ENCODE peak calls at places on chromosome 1, in nine cellular contexts. S is HCT116; C is upper lobe of left lung; L is CD4-positive, alpha-beta memory T cell; Q is H9; H is aorta; W is effector memory CD4-positive, alpha-beta T cell; O is right atrium auricular region; B is left ventricle myocardium inferior. K is an unnamed sample.

GRCh38 chr1:214277704-214278635 is 3.0 kb upstream of the SMYD2 start:
- DNase-seq in S (no peak), C (no peak), L (no peak), Q (no peak), H (no peak), W (no peak), O (no peak), B (no peak), K (no peak)

GRCh38 chr1:198657550-198658064 is 18.8 kb downstream of the PTPRC start:
- DNase-seq in S (no peak), C (no peak), L (peak; percentile 65), Q (no peak), H (no peak), W (no peak), O (no peak), B (no peak), K (no peak)

GRCh38 chr1:57118948-57119637 is 153.3 kb upstream of the C8B start:
- DNase-seq in S (no peak), C (no peak), L (no peak), Q (no peak), H (no peak), W (no peak), O (no peak), B (no peak), K (no peak)

GRCh38 chr1:20184997-20185833 is 681 bp upstream of the UBXN10 start:
- DNase-seq in S (no peak), C (no peak), L (peak; percentile 64), Q (no peak), H (no peak), W (peak; percentile 42), O (no peak), B (no peak), K (no peak)

GRCh38 chr1:19616489-19616888 is 27.6 kb upstream of the NBL1 start:
- DNase-seq in S (no peak), C (no peak), L (no peak), Q (no peak), H (no peak), W (no peak), O (no peak), B (no peak), K (no peak)

GRCh38 chr1:150922519-150922975 is 3.6 kb upstream of the SETDB1 start:
- DNase-seq in S (peak; percentile 72), C (no peak), L (peak; percentile 70), Q (peak; percentile 74), H (no peak), W (peak; percentile 39), O (peak; percentile 75), B (peak; percentile 28), K (no peak)

GRCh38 chr1:6860401-6860800 is 75.1 kb downstream of the CAMTA1 start:
- DNase-seq in S (peak; percentile 24), C (no peak), L (no peak), Q (no peak), H (no peak), W (no peak), O (no peak), B (no peak), K (no peak)

GRCh38 chr1:91635763-91636162 is 135.1 kb downstream of the CDC7 start:
- DNase-seq in S (no peak), C (no peak), L (no peak), Q (no peak), H (no peak), W (no peak), O (no peak), B (no peak), K (no peak)

GRCh38 chr1:14165289-14165867 is 433.1 kb upstream of the KAZN start:
- DNase-seq in S (no peak), C (no peak), L (no peak), Q (no peak), H (no peak), W (no peak), O (no peak), B (no peak), K (peak; percentile 59)

GRCh38 chr1:30840904-30841598 is 67.5 kb downstream of the SDC3 start:
- DNase-seq in S (no peak), C (peak; percentile 59), L (no peak), Q (no peak), H (peak; percentile 73), W (no peak), O (no peak), B (peak; percentile 61), K (no peak)
- H3K4me1 ChIP-seq in S (no peaks in the 10 kb centered on the region), C (peaks cover 17% of the 10 kb centered on the region), L (no peaks in the 10 kb centered on the region), Q (peaks cover 10% of the 10 kb centered on the region), H (no peaks in the 10 kb centered on the region), W (no peaks in the 10 kb centered on the region), O (peaks cover 13% of the 10 kb centered on the region), B (peaks cover 33% of the 10 kb centered on the region), K (peaks cover 10% of the 10 kb centered on the region)

DNA sequence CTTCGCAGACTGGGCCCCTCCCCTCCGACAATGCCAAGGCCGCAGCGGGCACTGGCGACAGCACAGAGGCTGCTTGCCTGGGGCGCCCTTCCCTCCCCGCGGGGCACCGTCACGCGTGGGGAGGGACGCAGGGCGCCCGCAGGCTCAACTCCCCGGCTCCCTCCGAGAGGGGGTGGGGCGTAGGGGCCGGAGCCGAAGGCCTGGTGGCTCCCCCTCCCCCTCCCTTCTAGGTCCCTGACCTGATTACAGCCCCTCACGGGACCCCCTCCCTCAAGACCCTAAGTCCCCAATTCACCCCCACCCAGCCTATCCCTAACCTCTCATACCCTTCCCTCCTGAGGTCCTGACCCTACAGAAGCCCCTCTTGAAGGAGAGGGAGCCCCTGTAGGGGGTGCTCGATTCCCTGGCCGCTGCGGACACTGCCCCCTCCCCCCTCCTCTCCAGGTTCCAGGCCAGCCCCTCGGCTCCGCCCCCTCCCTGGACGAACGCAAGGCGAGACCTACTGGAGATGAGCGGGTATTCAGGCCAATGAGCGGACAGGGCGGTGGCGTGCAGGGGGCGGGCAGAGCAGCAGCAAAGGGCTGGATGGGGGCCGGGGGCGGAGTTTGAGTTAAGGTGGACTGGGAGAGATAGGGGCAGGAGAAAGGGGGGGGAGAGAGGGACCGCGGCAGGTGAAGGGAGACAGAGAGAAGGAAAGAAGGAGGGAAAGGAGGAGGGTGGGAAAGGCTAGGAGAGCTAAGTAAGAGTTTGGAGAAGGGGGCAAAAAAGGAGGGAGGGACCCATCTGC is 721 bp upstream of the ZBTB7B start:
- DNase-seq in S (peak; percentile 99), C (peak; percentile 98), L (peak; percentile 97), Q (peak; percentile 100), H (peak; percentile 100), W (peak; percentile 95), O (peak; percentile 100), B (peak; percentile 100), K (peak; percentile 100)
- H3K4me1 ChIP-seq in S (peaks cover 66% of the 10 kb centered on the region), C (peaks cover 44% of the 10 kb centered on the region), L (peaks cover 60% of the 10 kb centered on the region), Q (peaks cover 5% of the 10 kb centered on the region), H (no peaks in the 10 kb centered on the region), W (peaks cover 53% of the 10 kb centered on the region), O (peaks cover 50% of the 10 kb centered on the region), B (peaks cover 73% of the 10 kb centered on the region), K (peaks cover 33% of the 10 kb centered on the region)

DNA sequence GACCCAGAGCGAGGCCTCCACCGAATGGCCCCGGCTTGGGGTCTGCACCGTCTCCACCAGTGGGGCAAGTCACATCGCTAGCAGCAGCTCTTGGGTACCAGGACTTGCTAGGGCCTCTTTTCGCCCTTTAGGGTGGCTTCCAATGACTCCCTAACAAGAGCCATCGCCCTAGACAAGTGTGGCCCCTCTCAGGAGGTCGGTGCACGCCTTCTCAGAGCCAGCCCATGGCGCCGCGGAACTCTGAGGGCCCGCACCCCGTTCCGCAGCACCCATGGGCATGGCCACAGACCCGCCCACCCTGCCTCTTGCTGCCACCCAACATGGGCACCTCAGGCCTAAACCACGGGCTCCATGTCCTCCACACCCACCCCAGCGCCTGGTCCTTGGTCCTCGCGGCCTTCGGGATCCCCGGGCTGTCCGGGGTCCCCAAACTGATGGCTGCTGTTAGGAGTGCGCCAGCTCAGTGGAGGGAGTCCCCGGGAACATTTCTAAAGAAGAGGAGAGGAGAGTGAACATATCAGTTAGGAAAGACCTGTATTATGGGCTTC is 3.2 kb upstream of the CACNA1S start:
- DNase-seq in S (no peak), C (peak; percentile 66), L (no peak), Q (no peak), H (no peak), W (no peak), O (no peak), B (no peak), K (peak; percentile 69)
- H3K4me1 ChIP-seq in S (peaks cover 20% of the 10 kb centered on the region), C (no peaks in the 10 kb centered on the region), L (peaks cover 19% of the 10 kb centered on the region), Q (no peaks in the 10 kb centered on the region), H (no peaks in the 10 kb centered on the region), W (peaks cover 11% of the 10 kb centered on the region), O (peaks cover 8% of the 10 kb centered on the region), B (peaks cover 22% of the 10 kb centered on the region), K (peaks cover 3% of the 10 kb centered on the region)

DNA sequence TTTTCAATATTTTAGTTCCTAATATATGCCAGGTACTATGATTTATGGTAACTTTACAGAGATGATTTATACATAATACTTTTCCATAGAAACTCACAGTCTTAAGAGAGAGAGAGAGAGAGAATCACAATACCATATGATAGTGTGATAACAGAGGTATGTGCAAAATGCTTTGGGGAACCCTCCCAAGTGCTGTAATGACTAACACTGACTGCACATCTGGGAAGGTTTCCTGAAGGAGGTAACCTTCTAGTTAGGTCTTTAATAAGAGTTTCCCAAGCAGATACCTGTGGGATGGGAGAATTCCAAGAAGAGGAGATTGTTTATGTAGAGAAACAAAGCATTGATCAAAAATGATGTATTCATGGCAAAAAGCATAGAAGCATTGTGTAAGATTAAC is 34.6 kb upstream of the PIGC start:
- DNase-seq in S (no peak), C (no peak), L (no peak), Q (no peak), H (no peak), W (no peak), O (no peak), B (no peak), K (no peak)
- H3K4me1 ChIP-seq in S (peaks cover 36% of the 10 kb centered on the region), C (peaks cover 5% of the 10 kb centered on the region), L (no peaks in the 10 kb centered on the region), Q (no peaks in the 10 kb centered on the region), H (no peaks in the 10 kb centered on the region), W (no peaks in the 10 kb centered on the region), O (no peaks in the 10 kb centered on the region), B (peaks cover 5% of the 10 kb centered on the region), K (no peaks in the 10 kb centered on the region)

DNA sequence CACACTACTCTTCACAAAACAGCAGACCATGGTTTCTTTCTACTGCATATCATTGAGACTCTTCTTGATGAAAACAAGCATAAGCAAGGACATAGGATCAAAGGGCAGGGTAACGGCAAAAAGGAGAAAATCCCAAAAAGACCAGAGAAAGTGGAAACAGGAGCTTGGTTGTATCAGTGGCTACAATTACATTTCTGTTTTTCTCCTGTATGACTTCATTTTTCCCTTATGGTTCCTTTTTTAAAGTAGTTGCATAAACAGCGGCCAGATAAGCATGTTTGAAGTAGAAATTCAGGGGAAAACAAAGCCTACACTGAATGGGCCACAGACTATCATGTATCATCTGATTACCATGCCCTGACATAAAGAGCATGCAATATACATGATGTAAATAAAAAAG is 4.6 kb downstream of the EGLN1 start:
- DNase-seq in S (no peak), C (no peak), L (no peak), Q (no peak), H (no peak), W (no peak), O (no peak), B (no peak), K (no peak)
- H3K4me1 ChIP-seq in S (peaks cover 37% of the 10 kb centered on the region), C (peaks cover 35% of the 10 kb centered on the region), L (peaks cover 80% of the 10 kb centered on the region), Q (no peaks in the 10 kb centered on the region), H (peaks cover 5% of the 10 kb centered on the region), W (peaks cover 27% of the 10 kb centered on the region), O (peaks cover 61% of the 10 kb centered on the region), B (peaks cover 94% of the 10 kb centered on the region), K (peaks cover 15% of the 10 kb centered on the region)

GRCh38 chr1:154178006-154178405 is 13.9 kb downstream of the TPM3 start:
- DNase-seq in S (no peak), C (no peak), L (no peak), Q (no peak), H (no peak), W (no peak), O (no peak), B (no peak), K (no peak)
- H3K4me1 ChIP-seq in S (peaks cover 28% of the 10 kb centered on the region), C (peaks cover 66% of the 10 kb centered on the region), L (peaks cover 66% of the 10 kb centered on the region), Q (peaks cover 5% of the 10 kb centered on the region), H (peaks cover 8% of the 10 kb centered on the region), W (peaks cover 52% of the 10 kb centered on the region), O (peaks cover 71% of the 10 kb centered on the region), B (peaks cover 78% of the 10 kb centered on the region), K (peaks cover 36% of the 10 kb centered on the region)

K was measured in kidney.